ENCODE peak calls at places on chromosomes 6 and 20, in six cellular contexts. One of them, this sample, is unnamed.
A peak's percentile ranks its signal among the peaks of the same experiment; 100 is the strongest.

GRCh38 chr6:2179950-2180349 is 65.5 kb downstream of the GMDS start:
- DNase-seq in thoracic aorta: no peak
- DNase-seq in body of pancreas: no peak
- DNase-seq in A549: no peak
- DNase-seq in prostate gland: no peak
- DNase-seq in left lung: no peak
- DNase-seq in this sample: no peak

GRCh38 chr6:37059344-37060194 is 54.1 kb downstream of the FGD2 start:
- DNase-seq in thoracic aorta: peak; percentile 43
- DNase-seq in body of pancreas: no peak
- DNase-seq in A549: peak; percentile 89
- DNase-seq in prostate gland: peak; percentile 37
- DNase-seq in left lung: peak; percentile 77
- DNase-seq in this sample: no peak

GRCh38 chr6:168949876-168950499 is 303.7 kb downstream of the THBS2 start:
- DNase-seq in thoracic aorta: no peak
- DNase-seq in body of pancreas: no peak
- DNase-seq in A549: no peak
- DNase-seq in prostate gland: no peak
- DNase-seq in left lung: no peak
- DNase-seq in this sample: no peak

GRCh38 chr6:147063469-147064031 is 140.7 kb upstream of the STXBP5 start:
- DNase-seq in thoracic aorta: no peak
- DNase-seq in body of pancreas: no peak
- DNase-seq in A549: no peak
- DNase-seq in prostate gland: no peak
- DNase-seq in left lung: no peak
- DNase-seq in this sample: no peak

GRCh38 chr20:53918949-53919361 is 151.4 kb downstream of the BCAS1 start:
- DNase-seq in thoracic aorta: no peak
- DNase-seq in body of pancreas: no peak
- DNase-seq in A549: no peak
- DNase-seq in prostate gland: no peak
- DNase-seq in left lung: no peak
- DNase-seq in this sample: no peak

GRCh38 chr6:34031567-34032383 is 114.1 kb downstream of the GRM4 start:
- DNase-seq in thoracic aorta: no peak
- DNase-seq in body of pancreas: no peak
- DNase-seq in A549: no peak
- DNase-seq in prostate gland: no peak
- DNase-seq in left lung: no peak
- DNase-seq in this sample: no peak

GRCh38 chr20:33020278-33021161 is 10.9 kb upstream of the BPIFB6 start:
- DNase-seq in thoracic aorta: no peak
- DNase-seq in body of pancreas: no peak
- DNase-seq in A549: no peak
- DNase-seq in prostate gland: no peak
- DNase-seq in left lung: no peak
- DNase-seq in this sample: no peak

GRCh38 chr6:56335733-56336132 is 88.4 kb upstream of the COL21A1 start:
- DNase-seq in thoracic aorta: no peak
- DNase-seq in body of pancreas: no peak
- DNase-seq in A549: peak; percentile 19
- DNase-seq in prostate gland: no peak
- DNase-seq in left lung: no peak
- DNase-seq in this sample: no peak

GRCh38 chr6:170274713-170275560 is 15.9 kb downstream of the DLL1 start:
- DNase-seq in thoracic aorta: no peak
- DNase-seq in body of pancreas: no peak
- DNase-seq in A549: no peak
- DNase-seq in prostate gland: no peak
- DNase-seq in left lung: peak; percentile 53
- DNase-seq in this sample: no peak

GRCh38 chr6:24879351-24879750 is 56.4 kb downstream of the RIPOR2 start:
- DNase-seq in thoracic aorta: no peak
- DNase-seq in body of pancreas: no peak
- DNase-seq in A549: no peak
- DNase-seq in prostate gland: no peak
- DNase-seq in left lung: no peak
- DNase-seq in this sample: no peak

GRCh38 chr20:37438464-37439222 is 82.4 kb upstream of the NNAT start:
- DNase-seq in thoracic aorta: no peak
- DNase-seq in body of pancreas: no peak
- DNase-seq in A549: no peak
- DNase-seq in prostate gland: no peak
- DNase-seq in left lung: no peak
- DNase-seq in this sample: no peak

GRCh38 chr6:99458319-99458718 is 33.2 kb upstream of the PNISR start:
- DNase-seq in thoracic aorta: no peak
- DNase-seq in body of pancreas: no peak
- DNase-seq in A549: no peak
- DNase-seq in prostate gland: no peak
- DNase-seq in left lung: no peak
- DNase-seq in this sample: no peak
- TF ChIP-seq CTCF in thoracic aorta: no peak
- TF ChIP-seq CTCF in body of pancreas: no peak
- TF ChIP-seq CTCF in A549: no peak
- TF ChIP-seq CTCF in prostate gland: no peak
- TF ChIP-seq CTCF in left lung: no peak
- TF ChIP-seq CTCF in this sample: peak; percentile 37

DNA sequence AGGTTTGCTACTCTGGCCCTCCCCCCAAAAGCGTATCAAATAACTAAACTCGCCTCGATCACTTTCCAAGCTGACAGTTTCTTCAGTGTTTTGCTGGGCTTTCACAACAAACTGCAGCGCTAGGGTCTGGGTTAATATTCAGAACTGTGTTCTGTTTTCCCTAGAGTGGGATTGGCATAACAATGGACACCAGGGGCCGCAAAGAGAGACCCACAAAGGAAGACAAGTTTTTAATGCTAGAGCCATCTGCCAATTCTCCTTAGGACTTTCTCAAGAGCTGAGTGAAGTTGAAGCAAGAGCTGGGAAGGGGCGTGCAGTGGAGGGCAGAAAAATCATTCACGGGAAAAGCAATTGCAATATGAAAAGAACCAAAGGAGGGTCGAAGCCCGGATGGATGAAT is 57.7 kb downstream of the ATP9A start:
- DNase-seq in thoracic aorta: no peak
- DNase-seq in body of pancreas: no peak
- DNase-seq in A549: no peak
- DNase-seq in prostate gland: no peak
- DNase-seq in left lung: no peak
- DNase-seq in this sample: no peak
- H3K4me3 ChIP-seq in thoracic aorta: no peak overlapping the region
- H3K4me3 ChIP-seq in body of pancreas: no peak overlapping the region
- H3K4me3 ChIP-seq in A549: no peak overlapping the region
- H3K4me3 ChIP-seq in prostate gland: no peak overlapping the region
- H3K4me3 ChIP-seq in left lung: no peak overlapping the region
- H3K4me3 ChIP-seq in this sample: no peak overlapping the region

GRCh38 chr6:140921366-140922226 is 1211.1 kb upstream of the GJE1 start:
- DNase-seq in thoracic aorta: no peak
- DNase-seq in body of pancreas: no peak
- DNase-seq in A549: peak; percentile 9
- DNase-seq in prostate gland: peak; percentile 31
- DNase-seq in left lung: no peak
- DNase-seq in this sample: peak; percentile 71
- TF ChIP-seq CTCF in thoracic aorta: peak; percentile 38
- TF ChIP-seq CTCF in body of pancreas: peak; percentile 62
- TF ChIP-seq CTCF in A549: peak; percentile 56
- TF ChIP-seq CTCF in prostate gland: peak; percentile 52
- TF ChIP-seq CTCF in left lung: peak; percentile 31
- TF ChIP-seq CTCF in this sample: peak; percentile 79

GRCh38 chr20:35171753-35172433 is at the start of gene PROCR:
- DNase-seq in thoracic aorta: peak; percentile 62
- DNase-seq in body of pancreas: peak; percentile 76
- DNase-seq in A549: peak; percentile 94
- DNase-seq in prostate gland: peak; percentile 86
- DNase-seq in left lung: peak; percentile 94
- DNase-seq in this sample: peak; percentile 65

GRCh38 chr20:35174458-35175216 is 2.8 kb downstream of the PROCR start:
- DNase-seq in thoracic aorta: no peak
- DNase-seq in body of pancreas: peak; percentile 67
- DNase-seq in A549: no peak
- DNase-seq in prostate gland: no peak
- DNase-seq in left lung: no peak
- DNase-seq in this sample: no peak

GRCh38 chr20:35172434-35172806 is 548 bp downstream of the PROCR start:
- DNase-seq in thoracic aorta: no peak
- DNase-seq in body of pancreas: no peak
- DNase-seq in A549: no peak
- DNase-seq in prostate gland: no peak
- DNase-seq in left lung: no peak
- DNase-seq in this sample: no peak

GRCh38 chr20:35171438-35171752 is 477 bp upstream of the PROCR start:
- DNase-seq in thoracic aorta: no peak
- DNase-seq in body of pancreas: no peak
- DNase-seq in A549: no peak
- DNase-seq in prostate gland: no peak
- DNase-seq in left lung: no peak
- DNase-seq in this sample: no peak

DNA sequence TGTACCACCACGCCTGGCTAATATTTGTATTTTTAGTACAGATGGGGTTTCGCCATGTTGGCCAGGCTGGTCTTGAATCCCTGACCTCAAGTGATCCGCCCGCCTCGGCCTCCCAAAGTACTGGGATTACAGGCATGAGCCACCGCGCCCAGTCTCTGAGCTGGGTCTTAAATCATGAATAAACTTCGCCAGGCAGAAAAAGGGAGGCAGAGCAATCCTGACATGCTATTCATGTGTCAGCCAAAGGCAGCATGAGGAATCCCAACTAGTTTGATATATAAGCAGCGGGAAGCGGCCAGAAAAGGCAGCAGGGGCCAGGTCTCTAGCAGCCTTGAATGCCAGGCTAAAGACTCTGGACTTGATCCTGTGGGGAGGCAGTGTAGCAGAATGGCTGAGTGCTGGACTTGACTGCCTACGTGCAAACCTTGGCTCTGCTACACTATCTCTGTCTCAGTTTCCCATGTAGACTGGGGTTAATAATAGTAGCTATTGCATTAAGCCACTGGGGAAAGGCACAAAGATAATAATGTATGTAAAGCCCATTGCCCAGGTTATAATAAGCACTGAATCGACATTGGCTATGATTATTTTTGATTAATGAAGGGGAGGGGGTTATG is 1.8 kb downstream of the PROCR start:
- DNase-seq in thoracic aorta: no peak
- DNase-seq in body of pancreas: no peak
- DNase-seq in A549: no peak
- DNase-seq in prostate gland: no peak
- DNase-seq in left lung: no peak
- DNase-seq in this sample: no peak
- H3K4me3 ChIP-seq in thoracic aorta: no peak overlapping the region
- H3K4me3 ChIP-seq in body of pancreas: no peak overlapping the region
- H3K4me3 ChIP-seq in A549: peak overlapping the region; percentile 17
- H3K4me3 ChIP-seq in prostate gland: no peak overlapping the region
- H3K4me3 ChIP-seq in left lung: no peak overlapping the region
- H3K4me3 ChIP-seq in this sample: no peak overlapping the region

DNA sequence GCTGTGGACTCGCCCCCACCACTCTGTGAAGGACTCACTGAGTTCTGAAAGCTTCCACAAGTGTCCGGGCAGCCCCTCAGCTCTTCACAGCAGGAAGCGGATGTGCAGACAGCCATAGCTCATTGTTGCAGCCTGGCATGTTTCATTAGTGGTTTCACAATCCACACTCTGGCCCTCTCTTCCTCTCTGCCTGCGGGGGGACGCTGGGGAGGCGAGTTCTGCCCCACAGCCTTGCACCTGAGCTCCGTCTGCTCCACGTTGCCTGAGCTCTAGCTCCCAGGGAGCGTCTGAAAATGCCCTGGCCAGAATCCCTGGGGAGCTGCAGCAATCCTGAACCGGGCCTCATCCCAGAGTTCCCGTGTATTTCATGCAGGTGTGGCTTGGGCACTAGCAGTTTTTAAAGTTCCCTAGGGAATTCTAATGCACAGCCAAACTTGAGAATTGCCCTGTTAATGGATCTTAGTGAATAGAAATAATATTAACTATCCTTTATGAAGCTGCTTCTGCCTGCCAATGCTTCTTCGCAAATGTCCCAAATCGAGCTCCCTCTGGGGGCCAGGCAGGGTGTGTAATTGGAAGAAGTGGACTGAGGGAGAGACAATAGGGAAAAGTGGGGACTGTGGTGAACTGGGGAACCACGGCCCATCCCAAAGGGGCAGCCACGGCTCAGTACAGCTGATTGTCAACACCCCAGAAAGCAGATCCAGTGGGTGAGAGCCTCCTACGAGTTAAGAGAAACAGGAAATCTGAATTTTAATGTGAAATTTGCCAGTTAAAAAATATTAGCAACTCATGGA is 51.5 kb downstream of the CTCFL start:
- DNase-seq in thoracic aorta: no peak
- DNase-seq in body of pancreas: no peak
- DNase-seq in A549: no peak
- DNase-seq in prostate gland: no peak
- DNase-seq in left lung: peak; percentile 85
- DNase-seq in this sample: no peak
- TF ChIP-seq CTCF in thoracic aorta: no peak
- TF ChIP-seq CTCF in body of pancreas: no peak
- TF ChIP-seq CTCF in A549: no peak
- TF ChIP-seq CTCF in prostate gland: no peak
- TF ChIP-seq CTCF in left lung: no peak
- TF ChIP-seq CTCF in this sample: no peak

GRCh38 chr6:135866445-135867143 is 15.1 kb downstream of the PDE7B start:
- DNase-seq in thoracic aorta: no peak
- DNase-seq in body of pancreas: no peak
- DNase-seq in A549: no peak
- DNase-seq in prostate gland: no peak
- DNase-seq in left lung: no peak
- DNase-seq in this sample: peak; percentile 51
- H3K4me3 ChIP-seq in thoracic aorta: no peak overlapping the region
- H3K4me3 ChIP-seq in body of pancreas: no peak overlapping the region
- H3K4me3 ChIP-seq in A549: peak overlapping the region; percentile 11
- H3K4me3 ChIP-seq in prostate gland: no peak overlapping the region
- H3K4me3 ChIP-seq in left lung: no peak overlapping the region
- H3K4me3 ChIP-seq in this sample: peak overlapping the region; percentile 19

GRCh38 chr20:46959821-46960220 is 65.2 kb downstream of the EYA2 start:
- DNase-seq in thoracic aorta: no peak
- DNase-seq in body of pancreas: no peak
- DNase-seq in A549: no peak
- DNase-seq in prostate gland: no peak
- DNase-seq in left lung: no peak
- DNase-seq in this sample: no peak
- TF ChIP-seq CTCF in thoracic aorta: no peak
- TF ChIP-seq CTCF in body of pancreas: no peak
- TF ChIP-seq CTCF in A549: no peak
- TF ChIP-seq CTCF in prostate gland: no peak
- TF ChIP-seq CTCF in left lung: no peak
- TF ChIP-seq CTCF in this sample: no peak

This sample was measured in LNCaP clone FGC.